ENCODE peak calls at places on chromosome 17, in four cellular contexts. I, Z, R and A are unnamed samples.

GRCh38 chr17:4023220-4023619 is 59.0 kb upstream of the ATP2A3 start:
- DNase-seq in I (no peak), Z (no peak), R (no peak), A (no peak)

GRCh38 chr17:10628756-10629155 is 28.4 kb downstream of the MYH3 start:
- DNase-seq in I (no peak), Z (peak; percentile 30), R (no peak), A (no peak)

GRCh38 chr17:21297026-21297520 is 12.6 kb downstream of the MAP2K3 start:
- DNase-seq in I (no peak), Z (no peak), R (no peak), A (no peak)

GRCh38 chr17:35612924-35613521 is 25.9 kb downstream of the AP2B1 start:
- DNase-seq in I (no peak), Z (peak; percentile 14), R (peak; percentile 55), A (peak; percentile 35)

GRCh38 chr17:4566785-4567184 is 6.4 kb upstream of the GGT6 start:
- DNase-seq in I (peak; percentile 21), Z (peak; percentile 74), R (no peak), A (no peak)

GRCh38 chr17:51479303-51479702 is 219.0 kb downstream of the UTP18 start:
- DNase-seq in I (no peak), Z (no peak), R (no peak), A (no peak)

GRCh38 chr17:82059272-82060000 is 6.2 kb downstream of the DUS1L start:
- DNase-seq in I (no peak), Z (no peak), R (peak; percentile 35), A (no peak)

GRCh38 chr17:64964796-64965195 is 45.5 kb upstream of the LRRC37A3 start:
- DNase-seq in I (peak; percentile 8), Z (no peak), R (no peak), A (no peak)

GRCh38 chr17:59859444-59860025 is 33.2 kb downstream of the TUBD1 start:
- DNase-seq in I (no peak), Z (no peak), R (no peak), A (no peak)

GRCh38 chr17:62596662-62597061 is 30.8 kb upstream of the MRC2 start:
- DNase-seq in I (no peak), Z (no peak), R (no peak), A (no peak)

GRCh38 chr17:6162216-6162615 is 92.0 kb downstream of the WSCD1 start:
- DNase-seq in I (no peak), Z (peak; percentile 28), R (no peak), A (no peak)

GRCh38 chr17:5191541-5192417 is at the start of gene ZNF594:
- DNase-seq in I (peak; percentile 92), Z (peak; percentile 98), R (peak; percentile 98), A (peak; percentile 94)

GRCh38 chr17:34703533-34703932 is 124.2 kb downstream of the TMEM132E start:
- DNase-seq in I (peak; percentile 56), Z (peak; percentile 24), R (no peak), A (no peak)

GRCh38 chr17:74843352-74843627 is 16.4 kb downstream of the GRIN2C start:
- DNase-seq in I (no peak), Z (no peak), R (no peak), A (no peak)

GRCh38 chr17:6660765-6661463 is 9.4 kb downstream of the C17orf100 start:
- DNase-seq in I (no peak), Z (no peak), R (no peak), A (peak; percentile 81)